ENCODE peak calls at places on chromosomes 7 and 10, in seven cellular contexts. H is ascending aorta, G is heart left ventricle, Y is neural progenitor cell, K is colonic mucosa, B is HAP-1, I is astrocyte. L is an unnamed sample.

GRCh38 chr7:1668932-1669485 is 1.1 kb upstream of the ELFN1 start:
- DNase-seq in K (no peak), I (peak; percentile 36), H (no peak), Y (peak; percentile 84), G (no peak), B (no peak), L (peak; percentile 28)

GRCh38 chr7:22997871-22998515 is 15.9 kb downstream of the HYCC1 start:
- DNase-seq in Y (no peak), H (no peak), I (no peak), B (no peak), G (no peak), K (no peak), L (no peak)

GRCh38 chr10:106925187-106925586 is 239.3 kb downstream of the SORCS1 start:
- DNase-seq in K (no peak), G (no peak), Y (peak; percentile 37), I (no peak), H (no peak), B (no peak), L (no peak)

GRCh38 chr7:110600983-110601382 is 489.9 kb upstream of the LRRN3 start:
- DNase-seq in I (no peak), Y (no peak), B (peak; percentile 62), H (no peak), G (no peak), K (no peak), L (no peak)

GRCh38 chr10:35306852-35307251 is 29.5 kb upstream of the CCNY start:
- DNase-seq in H (no peak), B (no peak), K (peak; percentile 23), I (peak; percentile 41), Y (no peak), G (no peak), L (peak; percentile 71)

GRCh38 chr10:81026597-81026996 is 488.9 kb downstream of the SH2D4B start:
- DNase-seq in I (no peak), G (no peak), K (no peak), H (no peak), B (no peak), Y (no peak), L (no peak)

GRCh38 chr10:95260397-95260881 is 30.4 kb downstream of the PDLIM1 start:
- DNase-seq in I (peak; percentile 95), G (no peak), K (peak; percentile 21), B (no peak), Y (no peak), H (no peak), L (no peak)

GRCh38 chr7:41437257-41438196 is 265.4 kb downstream of the INHBA start:
- DNase-seq in Y (no peak), K (no peak), H (no peak), B (no peak), I (no peak), G (no peak), L (peak; percentile 50)

GRCh38 chr10:93926613-93927012 is 32.8 kb downstream of the SLC35G1 start:
- DNase-seq in I (peak; percentile 20), K (no peak), G (no peak), Y (no peak), H (no peak), B (no peak), L (no peak)

GRCh38 chr7:70647801-70648491 is 484.0 kb upstream of the GALNT17 start:
- DNase-seq in H (peak; percentile 11), B (no peak), G (no peak), I (peak; percentile 68), K (peak; percentile 36), Y (no peak), L (no peak)

GRCh38 chr10:83539528-83540308 is 599.6 kb upstream of the GHITM start:
- DNase-seq in K (no peak), G (peak; percentile 89), H (no peak), B (no peak), Y (no peak), I (peak; percentile 91), L (no peak)

GRCh38 chr10:79314761-79315601 is 32.3 kb upstream of the PPIF start:
- DNase-seq in Y (no peak), B (no peak), I (no peak), H (no peak), G (peak; percentile 29), K (peak; percentile 52), L (no peak)

GRCh38 chr10:91587710-91588638 is 44.9 kb downstream of the PPP1R3C start:
- DNase-seq in K (no peak), B (no peak), H (no peak), G (no peak), Y (no peak), I (peak; percentile 90), L (peak; percentile 61)

GRCh38 chr7:30736291-30736690 is 15.6 kb upstream of the INMT start:
- DNase-seq in G (no peak), I (no peak), H (no peak), K (no peak), B (no peak), Y (no peak), L (no peak)

GRCh38 chr7:30733216-30733615 is 18.7 kb upstream of the INMT start:
- DNase-seq in K (no peak), Y (no peak), B (no peak), I (no peak), G (no peak), H (no peak), L (no peak)

GRCh38 chr7:30733691-30734090 is 18.2 kb upstream of the INMT start:
- DNase-seq in I (no peak), B (no peak), G (no peak), Y (no peak), K (no peak), H (no peak), L (no peak)

GRCh38 chr7:30735631-30736030 is 16.3 kb upstream of the INMT start:
- DNase-seq in G (no peak), Y (no peak), I (no peak), H (no peak), B (no peak), K (no peak), L (no peak)

DNA sequence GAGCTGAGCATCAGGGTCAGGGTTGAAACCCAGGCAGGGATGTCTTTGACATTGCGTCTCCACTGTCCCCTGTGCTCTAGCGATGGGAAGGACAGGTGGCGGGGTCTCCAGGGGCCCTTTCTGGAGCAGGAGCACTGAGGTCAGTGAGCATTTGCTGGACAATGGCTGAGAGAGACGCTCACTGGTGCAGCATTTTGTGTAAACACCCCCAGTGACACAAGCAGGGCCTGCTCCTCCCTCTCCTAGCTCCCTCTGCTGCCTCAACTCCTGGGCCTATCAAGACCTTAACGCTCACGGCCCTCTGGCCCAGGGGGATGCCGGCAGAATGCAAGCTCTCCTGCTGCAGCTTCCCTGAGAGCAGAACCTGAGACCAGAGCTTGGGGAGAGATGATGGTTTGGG is 17.4 kb upstream of the INMT start:
- DNase-seq in B (no peak), G (no peak), Y (no peak), K (no peak), H (no peak), I (no peak), L (no peak)
- H3K27me3 ChIP-seq in B (peaks cover 15% of the 10 kb centered on the region), G (no peaks in the 10 kb centered on the region), Y (no peaks in the 10 kb centered on the region), K (no peaks in the 10 kb centered on the region), H (no peaks in the 10 kb centered on the region), I (peaks cover 24% of the 10 kb centered on the region), L (peaks cover 5% of the 10 kb centered on the region)

DNA sequence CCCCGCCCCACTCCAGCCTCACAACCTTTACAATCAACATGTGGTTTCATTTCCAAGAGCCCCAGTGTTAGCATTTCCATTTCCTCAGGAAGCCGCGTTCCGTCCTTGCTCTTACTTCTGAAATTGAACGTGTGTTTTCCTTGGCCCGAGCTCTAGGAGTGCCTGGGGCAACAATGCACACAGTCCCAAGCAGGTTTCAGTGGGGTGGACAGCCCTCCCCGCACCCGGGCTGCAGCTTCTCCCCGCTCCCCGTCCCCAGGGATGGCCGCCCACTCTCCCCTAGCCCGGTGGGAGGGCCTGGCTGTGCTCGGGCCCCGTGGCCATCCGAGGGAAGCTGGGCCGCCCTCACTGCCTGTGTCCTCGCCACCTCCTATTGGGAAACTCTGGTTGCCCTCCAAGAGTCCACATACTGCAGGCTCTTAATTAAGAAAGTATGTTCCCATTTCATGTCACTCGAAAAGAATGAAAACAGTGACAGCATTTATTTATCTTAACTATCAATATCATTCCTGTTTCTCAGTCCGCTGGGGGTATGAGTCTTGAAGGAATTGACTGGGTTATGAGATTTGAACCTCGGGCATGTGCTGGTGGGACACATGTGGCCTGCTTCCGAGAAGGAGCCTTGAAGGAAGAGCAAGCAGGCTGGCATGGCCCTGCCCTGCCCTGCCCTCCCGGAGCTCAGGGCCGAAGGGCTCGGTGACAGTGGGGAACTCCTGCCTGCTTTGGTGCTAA is 163.8 kb downstream of the GRK5 start:
- DNase-seq in K (no peak), B (no peak), H (no peak), I (peak; percentile 60), G (peak; percentile 85), Y (no peak), L (peak; percentile 38)
- H3K4me1 ChIP-seq in K (no peaks in the 10 kb centered on the region), B (peaks cover 3% of the 10 kb centered on the region), H (peaks cover 51% of the 10 kb centered on the region), I (peaks cover 31% of the 10 kb centered on the region), G (peaks cover 73% of the 10 kb centered on the region), Y (peaks cover 33% of the 10 kb centered on the region), L (peaks cover 28% of the 10 kb centered on the region)

GRCh38 chr10:73906524-73907447 is 4.1 kb upstream of the PLAU start:
- DNase-seq in Y (peak; percentile 81), B (no peak), H (no peak), G (peak; percentile 85), I (peak; percentile 99), K (peak; percentile 40), L (peak; percentile 61)
- H3K27me3 ChIP-seq in Y (peaks cover 22% of the 10 kb centered on the region), B (peaks cover 7% of the 10 kb centered on the region), H (no peaks in the 10 kb centered on the region), G (no peaks in the 10 kb centered on the region), I (no peaks in the 10 kb centered on the region), K (no peaks in the 10 kb centered on the region), L (peaks cover 3% of the 10 kb centered on the region)

GRCh38 chr10:7397636-7398035 is 13.2 kb downstream of the SFMBT2 start:
- DNase-seq in B (no peak), K (no peak), H (no peak), I (no peak), Y (no peak), G (peak; percentile 74), L (no peak)
- H3K4me1 ChIP-seq in B (no peaks in the 10 kb centered on the region), K (no peaks in the 10 kb centered on the region), H (no peaks in the 10 kb centered on the region), I (no peaks in the 10 kb centered on the region), Y (no peaks in the 10 kb centered on the region), G (peaks cover 49% of the 10 kb centered on the region), L (peaks cover 7% of the 10 kb centered on the region)

GRCh38 chr10:69976795-69977546 is 75.7 kb upstream of the MACROH2A2 start:
- DNase-seq in B (no peak), Y (no peak), K (no peak), H (no peak), I (no peak), G (no peak), L (no peak)

GRCh38 chr10:69973678-69974077 is 79.0 kb upstream of the MACROH2A2 start:
- DNase-seq in G (no peak), Y (no peak), K (no peak), H (no peak), B (no peak), I (no peak), L (no peak)

GRCh38 chr10:69974551-69975155 is 78.0 kb upstream of the MACROH2A2 start:
- DNase-seq in Y (no peak), K (no peak), B (no peak), I (peak; percentile 77), H (no peak), G (no peak), L (no peak)

GRCh38 chr10:69969961-69970360 is 82.7 kb upstream of the MACROH2A2 start:
- DNase-seq in G (no peak), K (no peak), B (no peak), H (no peak), Y (no peak), I (no peak), L (no peak)

GRCh38 chr10:69972951-69973350 is 79.7 kb upstream of the MACROH2A2 start:
- DNase-seq in K (no peak), H (no peak), Y (no peak), I (peak; percentile 70), G (no peak), B (no peak), L (no peak)
- H3K27me3 ChIP-seq in K (no peaks in the 10 kb centered on the region), H (no peaks in the 10 kb centered on the region), Y (peaks cover 30% of the 10 kb centered on the region), I (no peaks in the 10 kb centered on the region), G (no peaks in the 10 kb centered on the region), B (peaks cover 47% of the 10 kb centered on the region), L (no peaks in the 10 kb centered on the region)

GRCh38 chr7:123747620-123748141 is 1.1 kb downstream of the WASL start:
- DNase-seq in G (peak; percentile 59), Y (peak; percentile 75), K (peak; percentile 81), I (peak; percentile 95), B (peak; percentile 80), H (peak; percentile 11), L (peak; percentile 65)
- H3K4me1 ChIP-seq in G (peaks cover 74% of the 10 kb centered on the region), Y (peaks cover 54% of the 10 kb centered on the region), K (no peaks in the 10 kb centered on the region), I (peaks cover 8% of the 10 kb centered on the region), B (peaks cover 46% of the 10 kb centered on the region), H (peaks cover 51% of the 10 kb centered on the region), L (peaks cover 24% of the 10 kb centered on the region)